ENCODE peak calls at places on chromosome 13, in five cellular contexts. O is left ventricle myocardium inferior; S is ascending aorta; T is CD8-positive, alpha-beta T cell; J is IMR-90. A is an unnamed sample.

GRCh38 chr13:20405691-20406090 is 120.0 kb downstream of the CRYL1 start:
- DNase-seq in O (no peak), S (no peak), T (no peak), J (no peak), A (no peak)

GRCh38 chr13:110799246-110800236 is 86.0 kb downstream of the ING1 start:
- DNase-seq in O (no peak), S (no peak), T (no peak), J (peak; percentile 95), A (peak; percentile 38)

GRCh38 chr13:81987677-81988357 is 1646.9 kb upstream of the SPRY2 start:
- DNase-seq in O (no peak), S (no peak), T (no peak), J (no peak), A (no peak)

GRCh38 chr13:46039421-46040036 is 13.0 kb downstream of the ZC3H13 start:
- DNase-seq in O (no peak), S (no peak), T (no peak), J (peak; percentile 83), A (no peak)

GRCh38 chr13:22210134-22210930 is 539.5 kb downstream of the FGF9 start:
- DNase-seq in O (no peak), S (no peak), T (no peak), J (no peak), A (no peak)

GRCh38 chr13:62014299-62014698 is 598.6 kb upstream of the PCDH20 start:
- DNase-seq in O (no peak), S (no peak), T (no peak), J (peak; percentile 1), A (no peak)

GRCh38 chr13:26557393-26558073 is at the start of gene WASF3:
- DNase-seq in O (peak; percentile 94), S (peak; percentile 36), T (no peak), J (peak; percentile 90), A (peak; percentile 90)

GRCh38 chr13:40640845-40641458 is 25.5 kb downstream of the FOXO1 start:
- DNase-seq in O (no peak), S (no peak), T (no peak), J (no peak), A (no peak)

GRCh38 chr13:44927953-44928352 is 61.3 kb downstream of the NUFIP1 start:
- DNase-seq in O (no peak), S (no peak), T (no peak), J (peak; percentile 45), A (no peak)

GRCh38 chr13:109510036-109510435 is 276.3 kb downstream of the IRS2 start:
- DNase-seq in O (no peak), S (no peak), T (no peak), J (no peak), A (no peak)

GRCh38 chr13:36029171-36029570 is 102.0 kb downstream of the DCLK1 start:
- DNase-seq in O (no peak), S (no peak), T (no peak), J (peak; percentile 5), A (no peak)

GRCh38 chr13:31885994-31886393 is 145.6 kb upstream of the FRY start:
- DNase-seq in O (no peak), S (no peak), T (no peak), J (peak; percentile 4), A (no peak)

GRCh38 chr13:28918030-28918429 is 97.9 kb downstream of the MTUS2 start:
- DNase-seq in O (no peak), S (no peak), T (no peak), J (no peak), A (no peak)

GRCh38 chr13:92573467-92574057 is 653.0 kb upstream of the GPC6 start:
- DNase-seq in O (no peak), S (no peak), T (no peak), J (peak; percentile 7), A (no peak)

GRCh38 chr13:55199132-55199531 is 1941.6 kb upstream of the PRR20A start:
- DNase-seq in O (no peak), S (no peak), T (no peak), J (no peak), A (no peak)

DNA sequence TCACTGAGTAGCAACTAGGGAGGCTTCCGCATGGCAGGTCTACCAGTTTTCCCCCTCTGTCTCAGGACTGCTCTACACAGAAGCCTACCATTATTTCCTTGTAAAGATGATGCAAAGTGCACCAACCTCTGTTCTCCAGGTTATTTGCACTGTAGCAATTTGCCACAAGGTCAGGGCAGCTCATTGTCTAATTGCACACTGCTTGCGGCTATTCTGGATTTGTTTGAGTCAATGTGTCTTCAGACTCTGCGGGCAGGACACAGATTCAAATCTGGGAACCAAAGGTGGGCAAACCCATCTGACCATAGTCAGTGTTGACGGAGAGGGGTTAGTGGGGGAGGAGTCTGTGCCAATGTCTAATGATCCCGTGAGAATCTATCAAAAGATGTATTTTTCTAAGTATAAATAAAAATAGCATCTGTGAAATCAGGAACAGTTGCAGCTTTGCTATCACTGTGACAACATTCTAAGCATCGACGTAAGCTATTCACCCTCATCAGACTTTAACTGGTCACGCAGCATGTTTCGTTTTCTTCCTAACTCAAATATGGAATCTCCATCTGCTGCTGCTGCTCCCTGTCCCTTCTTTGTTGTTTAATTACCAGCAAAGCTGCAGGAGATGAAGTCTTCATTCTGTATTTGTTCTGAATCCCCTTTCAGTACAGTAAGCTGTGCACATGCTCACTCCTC is 26.4 kb downstream of the CYSLTR2 start:
- DNase-seq in O (no peak), S (no peak), T (no peak), J (no peak), A (no peak)
- H3K4me3 ChIP-seq in O (peak overlapping the region; percentile 15), S (no peak overlapping the region), T (no peak overlapping the region), J (no peak overlapping the region), A (no peak overlapping the region)

DNA sequence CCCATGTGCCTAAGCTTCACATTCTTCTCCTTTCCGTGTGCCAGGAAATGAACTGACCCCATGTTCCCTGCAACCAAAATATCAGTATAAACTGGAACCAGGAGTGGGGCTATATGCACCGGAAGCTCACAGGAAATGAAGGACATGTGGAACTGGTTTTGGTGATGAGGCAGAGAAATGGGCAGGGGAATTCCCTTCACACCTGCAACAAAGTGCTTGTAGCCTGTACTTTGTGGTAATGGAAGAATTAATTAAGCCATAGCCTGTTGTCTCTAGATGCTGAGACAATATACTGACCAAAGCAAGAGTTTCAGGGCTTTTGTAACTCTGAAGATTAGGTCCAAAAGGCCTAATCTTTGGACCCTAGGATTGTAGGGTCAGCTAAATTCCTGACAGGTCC is 15.5 kb upstream of the UGGT2 start:
- DNase-seq in O (no peak), S (no peak), T (no peak), J (no peak), A (no peak)
- H3K27me3 ChIP-seq in O (peaks cover 16% of the 10 kb centered on the region), S (no peaks in the 10 kb centered on the region), T (no peaks in the 10 kb centered on the region), J (peaks cover 7% of the 10 kb centered on the region), A (no peaks in the 10 kb centered on the region)

GRCh38 chr13:75569576-75569975 is 20.0 kb downstream of the UCHL3 start:
- DNase-seq in O (no peak), S (no peak), T (no peak), J (no peak), A (no peak)
- H3K4me3 ChIP-seq in O (no peak overlapping the region), S (no peak overlapping the region), T (no peak overlapping the region), J (no peak overlapping the region), A (no peak overlapping the region)

DNA sequence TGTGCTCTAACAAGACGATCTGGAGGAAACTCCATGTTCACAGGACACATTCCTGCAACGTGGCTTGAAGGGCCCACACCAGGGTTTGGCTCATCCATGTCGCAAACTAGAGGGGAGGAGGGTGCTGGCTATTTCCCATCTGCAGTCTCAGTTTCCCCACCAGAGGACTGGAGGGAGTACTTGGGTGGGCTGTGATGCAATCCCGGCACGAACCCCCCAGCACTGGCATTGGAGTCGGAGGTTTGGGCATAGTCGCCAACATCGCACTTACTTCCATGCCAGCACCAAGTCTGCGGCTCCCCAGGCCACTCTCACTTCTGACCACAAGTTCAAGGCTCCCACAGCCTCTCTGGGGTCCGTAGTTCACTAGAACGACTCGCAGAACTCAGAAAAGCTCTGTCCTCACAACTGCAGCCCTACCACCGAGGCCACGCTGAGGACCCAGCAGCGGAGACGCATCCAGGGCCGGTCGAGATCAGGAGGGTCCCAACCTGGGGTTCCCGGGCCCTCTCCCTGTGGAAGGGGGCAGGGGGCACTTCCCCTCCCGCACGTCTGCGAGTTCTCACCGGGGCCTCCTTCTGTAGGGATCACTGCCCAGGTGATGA is 165.5 kb upstream of the SOX1 start:
- DNase-seq in O (no peak), S (no peak), T (no peak), J (no peak), A (no peak)
- H3K27me3 ChIP-seq in O (peaks cover 77% of the 10 kb centered on the region), S (no peaks in the 10 kb centered on the region), T (no peaks in the 10 kb centered on the region), J (no peaks in the 10 kb centered on the region), A (no peaks in the 10 kb centered on the region)

GRCh38 chr13:43572601-43573360 is 214.0 kb downstream of the ENOX1 start:
- DNase-seq in O (no peak), S (no peak), T (no peak), J (peak; percentile 25), A (no peak)
- H3K4me3 ChIP-seq in O (no peak overlapping the region), S (no peak overlapping the region), T (no peak overlapping the region), J (no peak overlapping the region), A (no peak overlapping the region)

GRCh38 chr13:99973163-99973785 is 1.7 kb upstream of the ZIC5 start:
- DNase-seq in O (no peak), S (no peak), T (no peak), J (no peak), A (no peak)
- H3K27me3 ChIP-seq in O (peaks cover 98% of the 10 kb centered on the region), S (peaks cover 76% of the 10 kb centered on the region), T (peaks cover 68% of the 10 kb centered on the region), J (peaks cover 93% of the 10 kb centered on the region), A (peaks cover 23% of the 10 kb centered on the region)

DNA sequence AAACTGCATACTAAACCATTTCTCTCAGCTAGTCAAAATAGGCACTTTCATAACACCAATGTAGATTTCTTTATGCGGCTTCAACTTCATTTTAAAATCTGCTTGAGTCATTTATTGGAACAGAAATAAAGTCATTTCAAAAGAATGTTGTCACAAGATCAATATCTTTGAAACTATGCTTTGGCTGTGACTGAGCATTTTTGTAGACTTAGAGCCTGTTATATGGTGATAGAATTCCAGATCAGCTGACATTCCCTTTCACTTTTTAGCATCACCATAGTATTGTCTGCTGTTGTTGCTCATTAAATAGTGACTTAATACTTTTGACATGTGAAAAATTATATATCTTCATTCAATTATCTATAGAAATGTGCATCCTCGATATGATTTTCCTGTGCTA is 279.2 kb upstream of the PRR20A start:
- DNase-seq in O (no peak), S (no peak), T (no peak), J (no peak), A (no peak)
- H3K4me3 ChIP-seq in O (no peak overlapping the region), S (no peak overlapping the region), T (no peak overlapping the region), J (no peak overlapping the region), A (no peak overlapping the region)

A was measured in tibial artery.